ENCODE peak calls at places on chromosome 19, in nine cellular contexts. A is activated CD8-positive, alpha-beta memory T cell treated with anti-CD3 and anti-CD28 coated beads for 4 hours; G is T follicular helper cell; Y is AG09319; D is T1000; W is PC-3; P is cerebellar nuclear complex; X is activated CD4-positive, alpha-beta T cell treated with anti-CD3 and anti-CD28 coated beads, Interleukin-2, amount 50 U/mL, for 1 hour; T is stimulated activated CD4-positive, alpha-beta T cell treated with anti-CD3 and anti-CD28 coated beads, Interleukin-2, amount 100 ng/mL, for 24 hours. L is an unnamed sample.

GRCh38 chr19:9909251-9909650 is 27.1 kb downstream of the OLFM2 start:
- DNase-seq in A (no peak), G (no peak), Y (no peak), D (no peak), W (no peak), P (no peak), X (no peak), T (no peak), L (no peak)

GRCh38 chr19:4722671-4723464 is 774 bp downstream of the DPP9 start:
- DNase-seq in A (no peak), G (no peak), Y (peak), D (peak), W (peak), P (no peak), X (no peak), T (peak), L (no peak)

GRCh38 chr19:33698576-33699435 is 77.1 kb downstream of the CHST8 start:
- DNase-seq in A (no peak), G (no peak), Y (no peak), D (no peak), W (no peak), P (no peak), X (no peak), T (no peak), L (no peak)

GRCh38 chr19:47330466-47330869 is 1.5 kb upstream of the C5AR2 start:
- DNase-seq in A (no peak), G (no peak), Y (no peak), D (no peak), W (no peak), P (no peak), X (no peak), T (no peak), L (no peak)

GRCh38 chr19:9289231-9289884 is 20.3 kb downstream of the ZNF699 start:
- DNase-seq in A (no peak), G (no peak), Y (no peak), D (no peak), W (peak), P (no peak), X (no peak), T (no peak), L (no peak)

GRCh38 chr19:41194157-41194552 is 1.1 kb downstream of the CYP2S1 start:
- DNase-seq in A (no peak), G (no peak), Y (no peak), D (no peak), W (no peak), P (no peak), X (no peak), T (no peak), L (no peak)

GRCh38 chr19:41233748-41234240 is 14.8 kb downstream of the AXL start:
- DNase-seq in A (no peak), G (no peak), Y (no peak), D (no peak), W (no peak), P (no peak), X (no peak), T (no peak), L (no peak)

GRCh38 chr19:12841094-12841493 is 2.8 kb downstream of the MAST1 start:
- DNase-seq in A (no peak), G (no peak), Y (no peak), D (peak), W (no peak), P (no peak), X (no peak), T (peak), L (no peak)

GRCh38 chr19:34505321-34506025 is 23.9 kb downstream of the WTIP start:
- DNase-seq in A (no peak), G (no peak), Y (no peak), D (no peak), W (no peak), P (no peak), X (no peak), T (no peak), L (peak)